ENCODE peak calls at places on chromosomes 12 and 14, in seven cellular contexts. One of them, this sample, is unnamed. For H3K4me1, the result is how much of the 10 kb centered on the place peaks cover.

GRCh38 chr14:69107407-69108003 is 45.4 kb downstream of the DCAF5 start:
- DNase-seq in HepG2: peak
- DNase-seq in stomach: peak
- DNase-seq in HCT116: peak
- DNase-seq in SK-N-SH: peak
- DNase-seq in GM23338: peak
- DNase-seq in GM12878: peak
- DNase-seq in this sample: no peak

GRCh38 chr12:54447917-54448316 is 25.5 kb downstream of the GTSF1 start:
- DNase-seq in GM23338: no peak
- DNase-seq in HepG2: no peak
- DNase-seq in stomach: no peak
- DNase-seq in SK-N-SH: no peak
- DNase-seq in HCT116: no peak
- DNase-seq in GM12878: no peak
- DNase-seq in this sample: no peak

GRCh38 chr14:64035143-64035542 is 182.3 kb downstream of the SYNE2 start:
- DNase-seq in stomach: no peak
- DNase-seq in SK-N-SH: no peak
- DNase-seq in HCT116: no peak
- DNase-seq in GM12878: no peak
- DNase-seq in GM23338: no peak
- DNase-seq in HepG2: no peak
- DNase-seq in this sample: no peak

GRCh38 chr12:63911336-63911735 is 66.8 kb downstream of the SRGAP1 start:
- DNase-seq in stomach: no peak
- DNase-seq in SK-N-SH: no peak
- DNase-seq in GM12878: no peak
- DNase-seq in GM23338: no peak
- DNase-seq in HepG2: no peak
- DNase-seq in HCT116: no peak
- DNase-seq in this sample: no peak

GRCh38 chr14:31992051-31992450 is 85.1 kb upstream of the ARHGAP5 start:
- DNase-seq in HepG2: no peak
- DNase-seq in HCT116: no peak
- DNase-seq in SK-N-SH: no peak
- DNase-seq in GM12878: no peak
- DNase-seq in stomach: no peak
- DNase-seq in GM23338: no peak
- DNase-seq in this sample: no peak

GRCh38 chr14:53792909-53793308 is 163.7 kb downstream of the BMP4 start:
- DNase-seq in HepG2: no peak
- DNase-seq in GM12878: no peak
- DNase-seq in GM23338: peak
- DNase-seq in HCT116: no peak
- DNase-seq in SK-N-SH: no peak
- DNase-seq in stomach: no peak
- DNase-seq in this sample: no peak

GRCh38 chr14:55864890-55865655 is 253.1 kb upstream of the PELI2 start:
- DNase-seq in HepG2: no peak
- DNase-seq in GM12878: no peak
- DNase-seq in GM23338: peak
- DNase-seq in stomach: no peak
- DNase-seq in SK-N-SH: peak
- DNase-seq in HCT116: no peak
- DNase-seq in this sample: no peak

GRCh38 chr12:56914724-56915123 is 19.5 kb downstream of the SDR9C7 start:
- DNase-seq in GM12878: no peak
- DNase-seq in HepG2: peak
- DNase-seq in GM23338: no peak
- DNase-seq in SK-N-SH: no peak
- DNase-seq in stomach: no peak
- DNase-seq in HCT116: no peak
- DNase-seq in this sample: no peak

GRCh38 chr14:69430306-69430939 is 31.9 kb downstream of the SLC39A9 start:
- DNase-seq in GM23338: no peak
- DNase-seq in SK-N-SH: no peak
- DNase-seq in HepG2: peak
- DNase-seq in GM12878: no peak
- DNase-seq in HCT116: no peak
- DNase-seq in stomach: no peak
- DNase-seq in this sample: no peak

GRCh38 chr12:131896080-131896810 is 1.8 kb downstream of the ULK1 start:
- DNase-seq in SK-N-SH: peak
- DNase-seq in stomach: peak
- DNase-seq in GM23338: peak
- DNase-seq in GM12878: no peak
- DNase-seq in HCT116: peak
- DNase-seq in HepG2: peak
- DNase-seq in this sample: peak

DNA sequence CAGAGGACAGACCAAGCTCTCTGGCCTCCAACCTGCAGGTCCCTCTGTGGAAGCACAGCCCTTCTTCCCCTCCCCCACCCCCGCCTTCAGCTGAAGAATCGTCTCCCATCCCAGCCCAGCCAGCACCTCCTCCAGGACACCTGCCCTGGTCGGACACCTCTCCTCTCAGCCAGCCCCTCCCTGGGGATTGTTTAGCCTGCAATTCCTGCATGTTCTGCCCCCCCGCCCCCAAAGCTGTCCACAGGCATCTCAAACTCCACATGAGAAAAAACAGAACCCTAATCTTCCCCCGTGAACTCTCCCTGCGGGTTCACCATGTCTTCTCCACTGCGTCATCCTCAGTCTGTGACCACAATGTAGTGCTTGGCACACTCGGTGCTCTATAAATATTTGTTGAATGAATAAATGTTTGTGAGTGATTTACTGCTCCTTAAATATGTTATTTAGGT is 24.1 kb downstream of the PRIMA1 start:
- DNase-seq in GM12878: no peak
- DNase-seq in SK-N-SH: peak
- DNase-seq in stomach: no peak
- DNase-seq in HepG2: no peak
- DNase-seq in HCT116: no peak
- DNase-seq in GM23338: no peak
- DNase-seq in this sample: no peak
- TF ChIP-seq POLR2AphosphoS5 in GM12878: no peak
- TF ChIP-seq POLR2AphosphoS5 in SK-N-SH: no peak
- TF ChIP-seq POLR2AphosphoS5 in stomach: peak
- TF ChIP-seq POLR2AphosphoS5 in HepG2: no peak
- TF ChIP-seq POLR2AphosphoS5 in HCT116: no peak
- TF ChIP-seq POLR2AphosphoS5 in GM23338: no peak
- TF ChIP-seq POLR2AphosphoS5 in this sample: no peak

DNA sequence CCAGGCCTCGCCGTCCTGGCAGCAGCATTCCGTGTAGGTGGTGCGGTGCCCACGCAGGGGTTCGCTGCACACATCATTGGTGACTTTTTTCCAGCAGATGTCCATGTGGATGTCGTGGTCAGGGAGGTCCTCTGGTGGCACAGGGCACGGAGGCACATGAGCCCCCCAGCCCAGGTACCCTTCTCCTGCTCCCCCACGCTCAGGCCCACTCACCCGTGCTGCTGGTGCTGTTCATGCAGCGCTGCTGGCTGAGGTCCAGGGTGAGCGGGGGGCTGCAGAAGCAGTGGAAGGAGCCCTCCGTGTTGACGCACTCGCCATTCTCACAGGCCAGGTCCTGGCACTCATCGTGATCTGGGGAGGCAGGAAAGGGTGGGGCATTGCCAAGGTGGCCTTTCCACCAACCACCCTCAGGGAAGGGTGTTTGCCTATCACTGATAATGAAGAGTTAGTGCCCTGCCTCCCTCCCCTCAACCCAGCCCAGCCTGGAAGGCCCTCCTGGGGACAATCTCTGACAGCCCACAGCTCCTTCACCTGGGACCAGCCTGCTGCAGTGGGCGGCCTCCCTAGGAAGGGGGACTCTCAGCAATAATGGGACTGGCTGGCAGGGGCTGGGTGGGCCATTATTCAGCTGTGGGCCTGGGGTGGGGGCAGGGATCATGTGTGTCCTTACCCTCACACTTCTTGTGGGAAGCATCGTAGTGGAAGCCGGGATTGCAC is 9.8 kb downstream of the ISCA2 start:
- DNase-seq in GM23338: no peak
- DNase-seq in GM12878: no peak
- DNase-seq in HepG2: no peak
- DNase-seq in stomach: peak
- DNase-seq in SK-N-SH: no peak
- DNase-seq in HCT116: no peak
- DNase-seq in this sample: no peak
- H3K4me1 ChIP-seq in GM23338: under half
- H3K4me1 ChIP-seq in GM12878: under half
- H3K4me1 ChIP-seq in HepG2: under half
- H3K4me1 ChIP-seq in stomach: under half
- H3K4me1 ChIP-seq in SK-N-SH: under half
- H3K4me1 ChIP-seq in HCT116: under half
- H3K4me1 ChIP-seq in this sample: under half

GRCh38 chr14:91901449-91902250 is 34.3 kb upstream of the TC2N start:
- DNase-seq in HepG2: no peak
- DNase-seq in stomach: peak
- DNase-seq in GM12878: no peak
- DNase-seq in GM23338: no peak
- DNase-seq in SK-N-SH: no peak
- DNase-seq in HCT116: no peak
- DNase-seq in this sample: no peak
- TF ChIP-seq POLR2AphosphoS5 in HepG2: no peak
- TF ChIP-seq POLR2AphosphoS5 in stomach: no peak
- TF ChIP-seq POLR2AphosphoS5 in GM12878: no peak
- TF ChIP-seq POLR2AphosphoS5 in GM23338: no peak
- TF ChIP-seq POLR2AphosphoS5 in SK-N-SH: no peak
- TF ChIP-seq POLR2AphosphoS5 in HCT116: no peak
- TF ChIP-seq POLR2AphosphoS5 in this sample: no peak

DNA sequence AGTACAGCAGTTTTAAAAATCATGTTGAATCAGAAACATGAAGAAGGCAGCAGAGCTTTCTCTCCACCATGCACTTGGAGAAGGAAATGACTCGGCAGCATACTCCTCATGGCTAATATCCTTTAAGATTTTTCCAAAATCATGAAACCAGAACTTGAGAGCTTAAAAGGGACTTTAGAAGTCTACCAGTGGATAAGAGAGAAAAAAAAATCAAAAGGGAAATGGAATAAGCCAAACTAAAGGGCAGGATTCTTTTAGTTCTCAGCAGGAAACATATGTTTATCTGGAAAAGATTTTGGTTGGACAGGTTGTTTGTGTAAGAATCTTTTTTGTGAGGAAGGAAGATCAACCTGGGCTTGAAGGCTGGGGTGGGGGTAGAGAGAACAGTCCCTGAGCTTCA is 111.8 kb downstream of the PRKCH start:
- DNase-seq in GM12878: no peak
- DNase-seq in SK-N-SH: no peak
- DNase-seq in stomach: no peak
- DNase-seq in GM23338: no peak
- DNase-seq in HCT116: no peak
- DNase-seq in HepG2: no peak
- DNase-seq in this sample: no peak
- H3K4me1 ChIP-seq in GM12878: under half
- H3K4me1 ChIP-seq in SK-N-SH: under half
- H3K4me1 ChIP-seq in stomach: under half
- H3K4me1 ChIP-seq in GM23338: under half
- H3K4me1 ChIP-seq in HCT116: under half
- H3K4me1 ChIP-seq in HepG2: under half
- H3K4me1 ChIP-seq in this sample: under half

This sample was measured in suprapubic skin.